ENCODE peak calls at places on chromosomes 3 and 15, in ten cellular contexts. G is cardiac septum; Y is stimulated activated CD8-positive, alpha-beta memory T cell treated with anti-CD3 and anti-CD28 coated beads, Interleukin-7, amount 100 ng/mL, for 48 hours; F is uterus; C is glomerular endothelial cell; J is astrocyte of the spinal cord; W is activated gamma-delta T cell; I is iPS-NIHi11; K is left cardiac atrium; X is AG08395. D is an unnamed sample.

GRCh38 chr3:176661432-176661964 is 535.8 kb downstream of the TBL1XR1 start:
- DNase-seq in G (no peak), Y (no peak), F (no peak), C (no peak), J (no peak), W (no peak), I (no peak), K (no peak), X (no peak), D (no peak)

GRCh38 chr3:49910409-49911123 is 6.9 kb upstream of the MST1R start:
- DNase-seq in G (no peak), Y (no peak), F (no peak), C (no peak), J (no peak), W (no peak), I (peak), K (no peak), X (no peak), D (no peak)

GRCh38 chr15:58698887-58699641 is 50.4 kb downstream of the ADAM10 start:
- DNase-seq in G (no peak), Y (no peak), F (no peak), C (no peak), J (peak), W (no peak), I (no peak), K (no peak), X (no peak), D (no peak)

GRCh38 chr15:67981118-67981685 is 72.9 kb upstream of the PIAS1 start:
- DNase-seq in G (no peak), Y (no peak), F (no peak), C (no peak), J (no peak), W (no peak), I (no peak), K (no peak), X (no peak), D (no peak)

GRCh38 chr3:47193871-47194859 is 30.3 kb upstream of the SETD2 start:
- DNase-seq in G (no peak), Y (no peak), F (no peak), C (no peak), J (no peak), W (no peak), I (no peak), K (no peak), X (no peak), D (no peak)

GRCh38 chr3:42900731-42901420 is 5.1 kb upstream of the ZNF662 start:
- DNase-seq in G (no peak), Y (no peak), F (no peak), C (no peak), J (no peak), W (no peak), I (no peak), K (no peak), X (no peak), D (no peak)

GRCh38 chr15:96736384-96736783 is 405.9 kb downstream of the NR2F2 start:
- DNase-seq in G (no peak), Y (no peak), F (no peak), C (no peak), J (no peak), W (no peak), I (no peak), K (no peak), X (no peak), D (no peak)

GRCh38 chr3:111747490-111747889 is 111.6 kb upstream of the PHLDB2 start:
- DNase-seq in G (no peak), Y (no peak), F (no peak), C (no peak), J (peak), W (no peak), I (no peak), K (no peak), X (no peak), D (no peak)

GRCh38 chr3:192433704-192434103 is 293.6 kb downstream of the FGF12 start:
- DNase-seq in G (no peak), Y (no peak), F (no peak), C (no peak), J (no peak), W (no peak), I (no peak), K (no peak), X (no peak), D (no peak)

GRCh38 chr3:46670000-46670890 is 23.2 kb downstream of the ALS2CL start:
- DNase-seq in G (peak), Y (no peak), F (peak), C (no peak), J (no peak), W (no peak), I (no peak), K (peak), X (no peak), D (no peak)

GRCh38 chr3:126284258-126284904 is 72.8 kb downstream of the KLF15 start:
- DNase-seq in G (no peak), Y (no peak), F (no peak), C (no peak), J (peak), W (no peak), I (no peak), K (no peak), X (no peak), D (no peak)

GRCh38 chr3:121786485-121786884 is 36.9 kb upstream of the GOLGB1 start:
- DNase-seq in G (no peak), Y (no peak), F (no peak), C (no peak), J (no peak), W (no peak), I (no peak), K (no peak), X (no peak), D (no peak)

GRCh38 chr15:39828374-39828931 is 45.8 kb upstream of the FSIP1 start:
- DNase-seq in G (no peak), Y (no peak), F (no peak), C (no peak), J (peak), W (no peak), I (no peak), K (peak), X (no peak), D (no peak)

GRCh38 chr3:126149256-126149902 is 31.0 kb downstream of the ALDH1L1 start:
- DNase-seq in G (peak), Y (no peak), F (no peak), C (no peak), J (no peak), W (no peak), I (no peak), K (no peak), X (no peak), D (no peak)